ENCODE peak calls at places on chromosomes 2 and 18, in ten cellular contexts. I, T, S, E, Y, F, A, M, G and W are unnamed samples.

GRCh38 chr2:151664520-151664919 is 69.8 kb downstream of the NEB start:
- DNase-seq in M (no peak), I (no peak), G (no peak), T (no peak), F (no peak), E (no peak), Y (no peak), A (no peak), S (no peak), W (no peak)

GRCh38 chr2:129763190-129763846 is 216.1 kb upstream of the RAB6C start:
- DNase-seq in E (no peak), Y (no peak), S (no peak), F (no peak), M (no peak), A (no peak), G (no peak), T (no peak), I (no peak), W (no peak)

GRCh38 chr18:36214811-36215210 is 27.5 kb downstream of the MOCOS start:
- DNase-seq in A (no peak), I (no peak), G (no peak), S (no peak), F (no peak), E (no peak), M (no peak), Y (no peak), T (no peak), W (no peak)

GRCh38 chr2:232239956-232240681 is 138.4 kb upstream of the ALPP start:
- DNase-seq in M (no peak), Y (no peak), G (no peak), E (no peak), T (no peak), S (peak), A (no peak), F (no peak), I (no peak), W (no peak)

GRCh38 chr2:136130045-136130444 is 12.1 kb upstream of the CXCR4 start:
- DNase-seq in G (no peak), A (no peak), F (no peak), S (no peak), E (no peak), M (no peak), I (no peak), T (no peak), Y (no peak), W (no peak)

GRCh38 chr2:232345251-232345650 is 33.3 kb upstream of the ALPP start:
- DNase-seq in T (no peak), S (no peak), E (no peak), F (no peak), G (no peak), M (no peak), I (no peak), A (no peak), Y (no peak), W (no peak)

GRCh38 chr18:7535436-7536190 is 31.5 kb upstream of the PTPRM start:
- DNase-seq in I (no peak), T (no peak), F (no peak), G (no peak), E (no peak), S (no peak), Y (no peak), A (no peak), M (no peak), W (no peak)

GRCh38 chr2:72887836-72888437 is 729 bp downstream of the SPR start:
- DNase-seq in T (peak), I (peak), S (peak), M (peak), Y (peak), G (peak), E (peak), F (peak), A (peak), W (peak)

GRCh38 chr2:209331291-209331844 is 92.5 kb upstream of the MAP2 start:
- DNase-seq in E (no peak), I (peak), G (no peak), M (no peak), F (no peak), T (no peak), A (no peak), Y (peak), S (peak), W (no peak)

GRCh38 chr2:152033146-152033545 is 65.7 kb downstream of the CACNB4 start:
- DNase-seq in S (no peak), G (no peak), I (no peak), A (no peak), M (no peak), E (no peak), F (no peak), Y (no peak), T (no peak), W (no peak)

GRCh38 chr18:79523221-79523737 is 127.5 kb downstream of the NFATC1 start:
- DNase-seq in M (peak), F (peak), A (peak), S (no peak), Y (no peak), T (no peak), I (no peak), G (no peak), E (peak), W (peak)

GRCh38 chr2:28469304-28469703 is 26.6 kb upstream of the PLB1 start:
- DNase-seq in E (no peak), G (no peak), Y (no peak), T (no peak), A (no peak), I (no peak), S (peak), F (no peak), M (no peak), W (no peak)

GRCh38 chr2:120539937-120540718 is 194.2 kb downstream of the INHBB start:
- DNase-seq in Y (peak), G (no peak), S (peak), M (no peak), A (no peak), T (peak), E (no peak), I (peak), F (no peak), W (peak)

GRCh38 chr2:74374509-74375205 is 5.5 kb downstream of the DCTN1 start:
- DNase-seq in E (no peak), I (peak), F (no peak), A (no peak), T (peak), Y (peak), S (no peak), G (peak), M (no peak), W (no peak)

GRCh38 chr18:25335676-25336075 is 16.3 kb downstream of the ZNF521 start:
- DNase-seq in Y (no peak), E (no peak), T (no peak), S (no peak), A (no peak), F (no peak), I (no peak), M (no peak), G (no peak), W (no peak)

GRCh38 chr2:70124983-70125480 is 37.8 kb downstream of the PCBP1 start:
- DNase-seq in T (peak), Y (peak), A (peak), F (peak), S (peak), I (peak), G (peak), E (peak), M (peak), W (peak)

GRCh38 chr2:13558368-13558767 is 841.6 kb downstream of the TRIB2 start:
- DNase-seq in A (no peak), F (no peak), S (peak), Y (no peak), I (no peak), T (no peak), G (no peak), M (no peak), E (no peak), W (no peak)

GRCh38 chr2:76870011-76870410 is 652.2 kb downstream of the LRRTM4 start:
- DNase-seq in G (no peak), A (no peak), M (no peak), I (no peak), Y (no peak), E (no peak), F (no peak), T (no peak), S (no peak), W (no peak)

GRCh38 chr2:55511508-55512124 is 7.9 kb upstream of the CFAP36 start:
- DNase-seq in Y (peak), G (peak), T (no peak), F (no peak), M (no peak), A (no peak), S (peak), I (peak), E (no peak), W (no peak)

GRCh38 chr18:44564922-44565321 is 115.8 kb upstream of the SETBP1 start:
- DNase-seq in F (no peak), A (no peak), G (no peak), T (no peak), Y (no peak), S (peak), M (no peak), E (no peak), I (peak), W (no peak)

GRCh38 chr18:3008546-3008945 is 4.4 kb downstream of the LPIN2 start:
- DNase-seq in E (no peak), A (no peak), Y (no peak), S (peak), T (no peak), G (no peak), F (no peak), I (no peak), M (no peak), W (no peak)

GRCh38 chr2:161165811-161166210 is 5.6 kb downstream of the TANK start:
- DNase-seq in T (no peak), I (no peak), M (no peak), Y (no peak), A (no peak), F (no peak), G (no peak), E (no peak), S (no peak), W (no peak)

GRCh38 chr2:185952098-185952497 is 213.5 kb downstream of the FSIP2 start:
- DNase-seq in T (no peak), I (no peak), F (no peak), S (no peak), A (no peak), G (no peak), Y (no peak), M (no peak), E (no peak), W (no peak)

GRCh38 chr2:6648656-6649247 is 217.0 kb downstream of the CMPK2 start:
- DNase-seq in G (no peak), E (no peak), F (no peak), T (no peak), Y (no peak), M (no peak), S (no peak), I (no peak), A (no peak), W (no peak)

GRCh38 chr2:165277295-165277694 is 38.1 kb downstream of the SCN2A start:
- DNase-seq in A (no peak), I (no peak), F (no peak), M (no peak), G (no peak), Y (no peak), S (peak), T (no peak), E (no peak), W (no peak)